ENCODE peak calls at places on chromosomes 2 and 18, in four cellular contexts. A, P, R and B are unnamed samples.

GRCh38 chr2:130756721-130757195 is 1.4 kb downstream of the AMER3 start:
- DNase-seq in A (no peak), P (no peak), R (no peak), B (peak)

GRCh38 chr18:6793986-6794385 is 64.5 kb downstream of the ARHGAP28 start:
- DNase-seq in A (no peak), P (no peak), R (no peak), B (no peak)

GRCh38 chr2:113305146-113305545 is 26.4 kb upstream of the PAX8 start:
- DNase-seq in A (no peak), P (no peak), R (no peak), B (no peak)

GRCh38 chr2:176380341-176380740 is 111.1 kb downstream of the MTX2 start:
- DNase-seq in A (no peak), P (no peak), R (no peak), B (no peak)

GRCh38 chr18:7059276-7059675 is 58.3 kb downstream of the LAMA1 start:
- DNase-seq in A (no peak), P (no peak), R (no peak), B (no peak)

GRCh38 chr2:79741044-79741443 is 228.2 kb downstream of the CTNNA2 start:
- DNase-seq in A (peak), P (no peak), R (no peak), B (no peak)

GRCh38 chr2:232210306-232210705 is 168.2 kb upstream of the ALPP start:
- DNase-seq in A (no peak), P (no peak), R (no peak), B (no peak)

GRCh38 chr2:191064590-191064989 is 50.6 kb upstream of the STAT1 start:
- DNase-seq in A (no peak), P (no peak), R (peak), B (no peak)

GRCh38 chr2:189719531-189719930 is 43.1 kb downstream of the OSGEPL1 start:
- DNase-seq in A (no peak), P (no peak), R (no peak), B (no peak)

GRCh38 chr18:13414102-13414501 is 195.5 kb downstream of the LDLRAD4 start:
- DNase-seq in A (no peak), P (no peak), R (no peak), B (no peak)

GRCh38 chr2:178527592-178527991 is 47.3 kb downstream of the PLEKHA3 start:
- DNase-seq in A (no peak), P (no peak), R (no peak), B (no peak)

GRCh38 chr2:76193098-76193497 is 482.4 kb upstream of the GCFC2 start:
- DNase-seq in A (no peak), P (no peak), R (no peak), B (no peak)

GRCh38 chr2:109352898-109353689 is 224.1 kb downstream of the SH3RF3 start:
- DNase-seq in A (no peak), P (no peak), R (no peak), B (no peak)

GRCh38 chr18:55713707-55714106 is 125.7 kb upstream of the TCF4 start:
- DNase-seq in A (no peak), P (no peak), R (no peak), B (no peak)

GRCh38 chr2:170258382-170258781 is 80.4 kb downstream of the MYO3B start:
- DNase-seq in A (no peak), P (no peak), R (no peak), B (no peak)

GRCh38 chr2:56749152-56749752 is 565.5 kb downstream of the CCDC85A start:
- DNase-seq in A (peak), P (no peak), R (no peak), B (peak)

GRCh38 chr2:1319393-1319792 is 93.9 kb upstream of the TPO start:
- DNase-seq in A (no peak), P (no peak), R (no peak), B (no peak)

GRCh38 chr2:108385411-108386071 is 7.8 kb downstream of the SULT1C4 start:
- DNase-seq in A (no peak), P (no peak), R (no peak), B (no peak)

GRCh38 chr2:197307236-197307932 is 3.2 kb downstream of the ANKRD44 start:
- DNase-seq in A (peak), P (no peak), R (no peak), B (peak)

GRCh38 chr2:88638743-88639142 is 11.5 kb upstream of the EIF2AK3 start:
- DNase-seq in A (no peak), P (no peak), R (no peak), B (no peak)

GRCh38 chr2:4024561-4024960 is 321.2 kb downstream of the DCDC2C start:
- DNase-seq in A (no peak), P (no peak), R (no peak), B (no peak)

GRCh38 chr2:191303349-191304005 is 58.3 kb downstream of the MYO1B start:
- DNase-seq in A (no peak), P (no peak), R (no peak), B (no peak)

GRCh38 chr2:203720922-203721672 is 14.7 kb downstream of the CD28 start:
- DNase-seq in A (no peak), P (no peak), R (no peak), B (no peak)

GRCh38 chr2:170113168-170113567 is 64.8 kb upstream of the MYO3B start:
- DNase-seq in A (no peak), P (no peak), R (no peak), B (no peak)

GRCh38 chr2:109396338-109397180 is 217.2 kb downstream of the SEPTIN10 start:
- DNase-seq in A (no peak), P (no peak), R (no peak), B (no peak)